ENCODE peak calls at places on chromosomes 6 and 20, in five cellular contexts. One of them, this sample, is unnamed.

GRCh38 chr6:158361961-158362634 is 49.8 kb downstream of the TULP4 start:
- DNase-seq in astrocyte of the cerebellum: no peak
- DNase-seq in amniotic stem cell: no peak
- DNase-seq in GM23248: peak
- DNase-seq in endothelial cell: no peak
- DNase-seq in this sample: no peak

GRCh38 chr20:3563548-3564177 is 92.8 kb downstream of the ATRN start:
- DNase-seq in GM23248: peak
- DNase-seq in astrocyte of the cerebellum: peak
- DNase-seq in endothelial cell: peak
- DNase-seq in amniotic stem cell: peak
- DNase-seq in this sample: peak

GRCh38 chr20:34294563-34294962 is 8.6 kb downstream of the AHCY start:
- DNase-seq in GM23248: no peak
- DNase-seq in amniotic stem cell: no peak
- DNase-seq in astrocyte of the cerebellum: no peak
- DNase-seq in endothelial cell: no peak
- DNase-seq in this sample: no peak

GRCh38 chr6:104682722-104683643 is 176.7 kb downstream of the HACE1 start:
- DNase-seq in astrocyte of the cerebellum: peak
- DNase-seq in amniotic stem cell: no peak
- DNase-seq in GM23248: peak
- DNase-seq in endothelial cell: peak
- DNase-seq in this sample: no peak

GRCh38 chr6:51855310-51856082 is 231.9 kb downstream of the PKHD1 start:
- DNase-seq in astrocyte of the cerebellum: peak
- DNase-seq in GM23248: peak
- DNase-seq in amniotic stem cell: peak
- DNase-seq in endothelial cell: peak
- DNase-seq in this sample: peak

GRCh38 chr6:41625442-41625841 is 12.8 kb upstream of the MDFI start:
- DNase-seq in endothelial cell: no peak
- DNase-seq in GM23248: no peak
- DNase-seq in astrocyte of the cerebellum: no peak
- DNase-seq in amniotic stem cell: no peak
- DNase-seq in this sample: no peak

GRCh38 chr20:44073011-44073674 is 113.8 kb downstream of the JPH2 start:
- DNase-seq in GM23248: no peak
- DNase-seq in amniotic stem cell: no peak
- DNase-seq in astrocyte of the cerebellum: no peak
- DNase-seq in endothelial cell: no peak
- DNase-seq in this sample: no peak

GRCh38 chr20:46367967-46368901 is 38.2 kb downstream of the ELMO2 start:
- DNase-seq in endothelial cell: no peak
- DNase-seq in GM23248: no peak
- DNase-seq in amniotic stem cell: no peak
- DNase-seq in astrocyte of the cerebellum: no peak
- DNase-seq in this sample: no peak

GRCh38 chr6:170347091-170347490 is 40.5 kb downstream of the FAM120B start:
- DNase-seq in amniotic stem cell: no peak
- DNase-seq in GM23248: peak
- DNase-seq in astrocyte of the cerebellum: no peak
- DNase-seq in endothelial cell: no peak
- DNase-seq in this sample: no peak

This sample was measured in retinal pigment epithelial cell.